ENCODE peak calls at places on chromosomes 12 and 14, in five cellular contexts. N is WTC11; H is cardiac fibroblast; O is fibroblast of pulmonary artery; T is CD8-positive, alpha-beta T cell. U is an unnamed sample.

GRCh38 chr14:77654001-77654431 is 37.6 kb upstream of the SPTLC2 start:
- DNase-seq in N (no peak), H (no peak), O (no peak), T (no peak), U (no peak)

GRCh38 chr12:125538800-125539199 is 473.6 kb downstream of the AACS start:
- DNase-seq in N (no peak), H (no peak), O (no peak), T (no peak), U (no peak)

GRCh38 chr12:71636704-71637115 is 26.9 kb downstream of the ZFC3H1 start:
- DNase-seq in N (no peak), H (peak; percentile 83), O (peak; percentile 85), T (no peak), U (peak; percentile 67)

GRCh38 chr12:114311966-114312365 is 94.0 kb downstream of the TBX5 start:
- DNase-seq in N (no peak), H (peak; percentile 20), O (peak; percentile 3), T (no peak), U (peak; percentile 48)

GRCh38 chr14:86532219-86532618 is 1002.3 kb downstream of the FLRT2 start:
- DNase-seq in N (no peak), H (no peak), O (peak; percentile 66), T (no peak), U (peak; percentile 46)

GRCh38 chr12:3544296-3544965 is 53.4 kb downstream of the PRMT8 start:
- DNase-seq in N (no peak), H (no peak), O (no peak), T (no peak), U (no peak)

GRCh38 chr12:9843416-9843815 is 16.1 kb downstream of the KLRF1 start:
- DNase-seq in N (no peak), H (peak; percentile 25), O (no peak), T (no peak), U (no peak)

GRCh38 chr12:109609256-109609821 is 35.7 kb downstream of the MVK start:
- DNase-seq in N (no peak), H (no peak), O (no peak), T (no peak), U (no peak)

GRCh38 chr14:70624972-70625371 is 16.7 kb upstream of the TTC9 start:
- DNase-seq in N (no peak), H (no peak), O (no peak), T (no peak), U (no peak)

GRCh38 chr12:4991373-4991772 is 52.3 kb upstream of the KCNA5 start:
- DNase-seq in N (no peak), H (no peak), O (no peak), T (no peak), U (no peak)

GRCh38 chr12:2944401-2945047 is 14.7 kb upstream of the TEAD4 start:
- DNase-seq in N (peak; percentile 90), H (peak; percentile 23), O (peak; percentile 39), T (peak; percentile 40), U (peak; percentile 23)

GRCh38 chr12:110741795-110742717 is 635 bp downstream of the PPP1CC start:
- DNase-seq in N (peak; percentile 32), H (peak; percentile 51), O (peak; percentile 36), T (no peak), U (peak; percentile 38)

GRCh38 chr12:76909290-76909689 is 30.5 kb upstream of the CSRP2 start:
- DNase-seq in N (no peak), H (no peak), O (no peak), T (no peak), U (no peak)

GRCh38 chr14:64636208-64636979 is 67.8 kb upstream of the PLEKHG3 start:
- DNase-seq in N (peak; percentile 82), H (peak; percentile 60), O (peak; percentile 69), T (peak; percentile 60), U (peak; percentile 52)

GRCh38 chr12:69821441-69822204 is 3.4 kb upstream of the MYRFL start:
- DNase-seq in N (no peak), H (peak; percentile 76), O (peak; percentile 88), T (no peak), U (peak; percentile 91)

GRCh38 chr12:76266797-76267196 is 81.4 kb downstream of the BBS10 start:
- DNase-seq in N (no peak), H (peak; percentile 93), O (peak; percentile 70), T (no peak), U (peak; percentile 83)

GRCh38 chr14:60151715-60152114 is 13.5 kb downstream of the DHRS7 start:
- DNase-seq in N (no peak), H (peak; percentile 96), O (peak; percentile 91), T (peak; percentile 79), U (peak; percentile 72)

GRCh38 chr12:48781750-48782456 is 7.0 kb downstream of the ADCY6 start:
- DNase-seq in N (no peak), H (no peak), O (no peak), T (no peak), U (no peak)

GRCh38 chr12:69042970-69043369 is 110.0 kb upstream of the CPM start:
- DNase-seq in N (peak; percentile 13), H (no peak), O (no peak), T (no peak), U (no peak)

GRCh38 chr12:86948851-86949250 is 692.7 kb upstream of the MGAT4C start:
- DNase-seq in N (no peak), H (no peak), O (peak; percentile 44), T (no peak), U (peak; percentile 6)

GRCh38 chr12:81209001-81209400 is 131.1 kb downstream of the ACSS3 start:
- DNase-seq in N (no peak), H (peak; percentile 45), O (peak; percentile 21), T (no peak), U (peak; percentile 22)

GRCh38 chr12:119328111-119328510 is 6.4 kb upstream of the CCDC60 start:
- DNase-seq in N (peak; percentile 75), H (no peak), O (no peak), T (no peak), U (no peak)
- TF ChIP-seq CTCF in N (peak; percentile 67), H (no peak), O (no peak), T (no peak), U (no peak)

GRCh38 chr14:79251278-79251677 is 960.0 kb downstream of the DIO2 start:
- DNase-seq in N (no peak), H (no peak), O (no peak), T (no peak), U (no peak)

GRCh38 chr14:79253576-79253975 is 957.7 kb downstream of the DIO2 start:
- DNase-seq in N (no peak), H (no peak), O (no peak), T (no peak), U (no peak)

GRCh38 chr14:79260406-79260805 is 950.9 kb downstream of the DIO2 start:
- DNase-seq in N (no peak), H (no peak), O (no peak), T (no peak), U (no peak)

GRCh38 chr14:79254069-79254775 is 957.1 kb downstream of the DIO2 start:
- DNase-seq in N (no peak), H (peak; percentile 46), O (peak; percentile 27), T (no peak), U (peak; percentile 66)

GRCh38 chr14:79256311-79256879 is 954.9 kb downstream of the DIO2 start:
- DNase-seq in N (no peak), H (no peak), O (no peak), T (no peak), U (no peak)
- TF ChIP-seq CTCF in N (no peak), H (no peak), O (no peak), T (no peak), U (no peak)

GRCh38 chr12:98401427-98401826 is 114.0 kb upstream of the TMPO start:
- DNase-seq in N (no peak), H (no peak), O (no peak), T (no peak), U (peak; percentile 12)

GRCh38 chr12:98402081-98402480 is 113.3 kb upstream of the TMPO start:
- DNase-seq in N (no peak), H (peak; percentile 29), O (no peak), T (no peak), U (no peak)

GRCh38 chr12:98402671-98403070 is 112.7 kb upstream of the TMPO start:
- DNase-seq in N (no peak), H (no peak), O (no peak), T (no peak), U (no peak)

GRCh38 chr12:98399532-98399931 is 115.9 kb upstream of the TMPO start:
- DNase-seq in N (peak; percentile 44), H (peak; percentile 80), O (peak; percentile 86), T (peak; percentile 44), U (peak; percentile 88)

GRCh38 chr12:98397323-98398105 is 117.9 kb upstream of the TMPO start:
- DNase-seq in N (peak; percentile 88), H (peak; percentile 81), O (peak; percentile 84), T (peak; percentile 76), U (peak; percentile 80)
- TF ChIP-seq CTCF in N (peak; percentile 82), H (peak; percentile 83), O (peak; percentile 85), T (peak; percentile 94), U (peak; percentile 81)

DNA sequence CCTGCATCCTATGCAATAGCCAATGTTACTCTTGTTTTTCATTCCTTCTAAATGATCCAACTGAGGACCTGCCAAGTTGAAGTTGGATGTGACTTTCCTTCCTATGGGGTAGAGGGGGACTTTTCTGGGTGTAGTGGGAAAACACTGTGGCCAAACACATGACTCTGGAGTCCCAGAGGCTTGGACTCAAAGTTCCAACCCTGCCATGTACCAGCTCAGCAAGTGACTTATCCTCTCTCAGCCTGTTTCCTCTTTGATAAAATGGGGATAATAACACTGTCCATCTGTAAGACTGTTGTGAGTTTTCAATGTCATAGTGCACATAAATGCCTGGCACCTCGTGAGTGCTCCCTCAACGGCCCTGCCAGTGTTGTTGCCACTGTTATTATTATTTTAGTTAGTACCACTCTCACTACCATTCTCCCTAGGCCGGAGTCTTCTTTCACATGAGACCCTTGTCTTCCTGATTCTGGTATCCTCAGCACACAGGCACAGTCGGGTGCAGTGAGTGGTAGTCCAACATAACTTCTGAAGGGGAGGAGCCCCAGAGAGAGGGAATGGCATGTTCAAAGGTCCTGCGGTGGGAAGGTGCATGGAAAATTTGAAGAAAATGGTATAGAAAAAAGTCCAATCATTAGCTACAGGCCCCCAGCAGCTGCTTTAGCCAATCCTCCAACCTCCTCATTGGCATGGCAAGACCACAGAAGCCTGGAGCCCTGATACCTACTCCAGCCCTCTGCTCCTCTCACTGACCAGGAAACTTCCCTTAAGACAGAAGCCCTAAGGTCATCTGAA is 96.8 kb downstream of the ZFP36L1 start:
- DNase-seq in N (no peak), H (no peak), O (no peak), T (no peak), U (no peak)
- TF ChIP-seq CTCF in N (no peak), H (no peak), O (no peak), T (no peak), U (no peak)

GRCh38 chr12:25280082-25280481 is 29.4 kb upstream of the KRAS start:
- DNase-seq in N (no peak), H (no peak), O (no peak), T (no peak), U (no peak)
- TF ChIP-seq CTCF in N (no peak), H (no peak), O (no peak), T (no peak), U (no peak)

U was measured in astrocyte of the spinal cord.